ENCODE peak calls at places on chromosomes 5 and 9, in seven cellular contexts. S, R, N, V, T, X and A are unnamed samples.

GRCh38 chr5:174065528-174066189 is 20.2 kb downstream of the NSG2 start:
- DNase-seq in V (peak), S (no peak), R (no peak), X (no peak), N (no peak), T (no peak), A (no peak)

GRCh38 chr5:29039994-29040393 is 2001.6 kb upstream of the CDH9 start:
- DNase-seq in V (no peak), R (no peak), X (no peak), T (no peak), S (no peak), N (no peak), A (no peak)

GRCh38 chr5:145975361-145976066 is 39.1 kb downstream of the SH3RF2 start:
- DNase-seq in R (peak), V (peak), N (no peak), S (no peak), X (peak), T (no peak), A (peak)

GRCh38 chr9:133126697-133127339 is 5.8 kb upstream of the RALGDS start:
- DNase-seq in S (no peak), T (no peak), R (no peak), X (no peak), N (no peak), V (no peak), A (no peak)

GRCh38 chr9:70412678-70413426 is 1.6 kb downstream of the KLF9 start:
- DNase-seq in R (no peak), N (peak), T (no peak), V (peak), X (no peak), S (no peak), A (peak)

GRCh38 chr9:131010482-131011273 is 1.7 kb downstream of the LAMC3 start:
- DNase-seq in R (no peak), X (no peak), N (no peak), T (no peak), S (no peak), V (no peak), A (no peak)

GRCh38 chr5:36801521-36801920 is 75.0 kb upstream of the NIPBL start:
- DNase-seq in X (no peak), N (no peak), R (no peak), T (no peak), S (no peak), V (no peak), A (no peak)

GRCh38 chr5:154603978-154604679 is 126.1 kb upstream of the HAND1 start:
- DNase-seq in V (no peak), X (no peak), N (no peak), T (no peak), R (no peak), S (no peak), A (no peak)

GRCh38 chr5:43357797-43358196 is 44.6 kb upstream of the HMGCS1 start:
- DNase-seq in S (no peak), V (no peak), X (no peak), T (no peak), N (no peak), R (no peak), A (no peak)

GRCh38 chr9:93894691-93895079 is 60.5 kb downstream of the BARX1 start:
- DNase-seq in R (no peak), V (no peak), S (no peak), T (no peak), X (no peak), N (no peak), A (no peak)

GRCh38 chr5:157476699-157477408 is 16.8 kb downstream of the NIPAL4 start:
- DNase-seq in R (no peak), T (peak), N (peak), X (peak), S (no peak), V (peak), A (peak)

GRCh38 chr5:43602456-43602817 is 543 bp upstream of the NNT start:
- DNase-seq in N (peak), V (peak), S (no peak), T (no peak), R (peak), X (peak), A (peak)

GRCh38 chr9:98010450-98010849 is 27.3 kb downstream of the ANP32B start:
- DNase-seq in S (no peak), X (peak), R (no peak), T (no peak), V (no peak), N (peak), A (no peak)

GRCh38 chr9:38374847-38375571 is 17.5 kb upstream of the ALDH1B1 start:
- DNase-seq in R (no peak), S (no peak), V (peak), N (no peak), T (no peak), X (no peak), A (no peak)

GRCh38 chr5:10559883-10560282 is 4.0 kb upstream of the ANKRD33B start:
- DNase-seq in R (no peak), T (no peak), V (no peak), N (no peak), X (no peak), S (no peak), A (no peak)

GRCh38 chr5:157308826-157309465 is 43.0 kb downstream of the CYFIP2 start:
- DNase-seq in R (no peak), N (no peak), X (no peak), V (no peak), T (no peak), S (no peak), A (no peak)